ENCODE peak calls at places on chromosomes 1 and 21, in eight cellular contexts. One of them, this sample, is unnamed.
A peak's percentile ranks its signal among the peaks of the same experiment; 100 is the strongest.

GRCh38 chr1:167782946-167783345 is 61.2 kb downstream of the MPZL1 start:
- DNase-seq in occipital lobe: no peak
- DNase-seq in stimulated activated CD4-positive, alpha-beta T cell treated with anti-CD3 and anti-CD28 coated beads, Interleukin-15, amount 100 ng/mL, for 24 hours: no peak
- DNase-seq in K562: no peak
- DNase-seq in hypothalamus: no peak
- DNase-seq in uterus: no peak
- DNase-seq in stimulated activated naive CD8-positive, alpha-beta T cell treated with anti-CD3 and anti-CD28 coated beads, Interleukin-15, amount 100 ng/mL, for 72 hours: no peak
- DNase-seq in HT1080: no peak
- DNase-seq in this sample: no peak

GRCh38 chr1:165632152-165632469 is 1.1 kb downstream of the MGST3 start:
- DNase-seq in occipital lobe: no peak
- DNase-seq in stimulated activated CD4-positive, alpha-beta T cell treated with anti-CD3 and anti-CD28 coated beads, Interleukin-15, amount 100 ng/mL, for 24 hours: no peak
- DNase-seq in K562: no peak
- DNase-seq in hypothalamus: no peak
- DNase-seq in uterus: no peak
- DNase-seq in stimulated activated naive CD8-positive, alpha-beta T cell treated with anti-CD3 and anti-CD28 coated beads, Interleukin-15, amount 100 ng/mL, for 72 hours: no peak
- DNase-seq in HT1080: no peak
- DNase-seq in this sample: no peak

GRCh38 chr1:75550559-75550958 is 60.4 kb downstream of the SLC44A5 start:
- DNase-seq in occipital lobe: no peak
- DNase-seq in stimulated activated CD4-positive, alpha-beta T cell treated with anti-CD3 and anti-CD28 coated beads, Interleukin-15, amount 100 ng/mL, for 24 hours: no peak
- DNase-seq in K562: no peak
- DNase-seq in hypothalamus: no peak
- DNase-seq in uterus: no peak
- DNase-seq in stimulated activated naive CD8-positive, alpha-beta T cell treated with anti-CD3 and anti-CD28 coated beads, Interleukin-15, amount 100 ng/mL, for 72 hours: no peak
- DNase-seq in HT1080: peak; percentile 5
- DNase-seq in this sample: no peak

GRCh38 chr1:114026797-114027196 is 47.5 kb downstream of the OLFML3 start:
- DNase-seq in occipital lobe: no peak
- DNase-seq in stimulated activated CD4-positive, alpha-beta T cell treated with anti-CD3 and anti-CD28 coated beads, Interleukin-15, amount 100 ng/mL, for 24 hours: no peak
- DNase-seq in K562: no peak
- DNase-seq in hypothalamus: no peak
- DNase-seq in uterus: no peak
- DNase-seq in stimulated activated naive CD8-positive, alpha-beta T cell treated with anti-CD3 and anti-CD28 coated beads, Interleukin-15, amount 100 ng/mL, for 72 hours: no peak
- DNase-seq in HT1080: no peak
- DNase-seq in this sample: no peak

GRCh38 chr1:8903908-8904650 is 25.6 kb upstream of the ENO1 start:
- DNase-seq in occipital lobe: no peak
- DNase-seq in stimulated activated CD4-positive, alpha-beta T cell treated with anti-CD3 and anti-CD28 coated beads, Interleukin-15, amount 100 ng/mL, for 24 hours: no peak
- DNase-seq in K562: no peak
- DNase-seq in hypothalamus: no peak
- DNase-seq in uterus: peak; percentile 46
- DNase-seq in stimulated activated naive CD8-positive, alpha-beta T cell treated with anti-CD3 and anti-CD28 coated beads, Interleukin-15, amount 100 ng/mL, for 72 hours: no peak
- DNase-seq in HT1080: peak; percentile 91
- DNase-seq in this sample: peak; percentile 48

GRCh38 chr1:50977575-50978143 is 7.6 kb downstream of the CDKN2C start:
- DNase-seq in occipital lobe: peak; percentile 28
- DNase-seq in stimulated activated CD4-positive, alpha-beta T cell treated with anti-CD3 and anti-CD28 coated beads, Interleukin-15, amount 100 ng/mL, for 24 hours: peak; percentile 31
- DNase-seq in K562: peak; percentile 89
- DNase-seq in hypothalamus: peak; percentile 47
- DNase-seq in uterus: peak; percentile 49
- DNase-seq in stimulated activated naive CD8-positive, alpha-beta T cell treated with anti-CD3 and anti-CD28 coated beads, Interleukin-15, amount 100 ng/mL, for 72 hours: peak; percentile 41
- DNase-seq in HT1080: no peak
- DNase-seq in this sample: peak; percentile 76

GRCh38 chr1:201499795-201500669 is 6.9 kb downstream of the CSRP1 start:
- DNase-seq in occipital lobe: peak; percentile 47
- DNase-seq in stimulated activated CD4-positive, alpha-beta T cell treated with anti-CD3 and anti-CD28 coated beads, Interleukin-15, amount 100 ng/mL, for 24 hours: no peak
- DNase-seq in K562: no peak
- DNase-seq in hypothalamus: peak; percentile 89
- DNase-seq in uterus: peak; percentile 64
- DNase-seq in stimulated activated naive CD8-positive, alpha-beta T cell treated with anti-CD3 and anti-CD28 coated beads, Interleukin-15, amount 100 ng/mL, for 72 hours: no peak
- DNase-seq in HT1080: no peak
- DNase-seq in this sample: peak; percentile 44

GRCh38 chr21:40635336-40635735 is 211.6 kb downstream of the DSCAM start:
- DNase-seq in occipital lobe: peak; percentile 72
- DNase-seq in stimulated activated CD4-positive, alpha-beta T cell treated with anti-CD3 and anti-CD28 coated beads, Interleukin-15, amount 100 ng/mL, for 24 hours: no peak
- DNase-seq in K562: no peak
- DNase-seq in hypothalamus: no peak
- DNase-seq in uterus: no peak
- DNase-seq in stimulated activated naive CD8-positive, alpha-beta T cell treated with anti-CD3 and anti-CD28 coated beads, Interleukin-15, amount 100 ng/mL, for 72 hours: no peak
- DNase-seq in HT1080: no peak
- DNase-seq in this sample: no peak

GRCh38 chr1:160284220-160284781 is 632 bp downstream of the PEX19 start:
- DNase-seq in occipital lobe: no peak
- DNase-seq in stimulated activated CD4-positive, alpha-beta T cell treated with anti-CD3 and anti-CD28 coated beads, Interleukin-15, amount 100 ng/mL, for 24 hours: peak; percentile 18
- DNase-seq in K562: peak; percentile 26
- DNase-seq in hypothalamus: no peak
- DNase-seq in uterus: no peak
- DNase-seq in stimulated activated naive CD8-positive, alpha-beta T cell treated with anti-CD3 and anti-CD28 coated beads, Interleukin-15, amount 100 ng/mL, for 72 hours: no peak
- DNase-seq in HT1080: no peak
- DNase-seq in this sample: no peak